ENCODE peak calls at places on chromosomes 6 and 20, in five cellular contexts. S, J, N, D and K are unnamed samples.

GRCh38 chr6:79135973-79136470 is 58.0 kb upstream of the PHIP start:
- DNase-seq in N (no peak), D (no peak), J (no peak), S (no peak), K (no peak)

GRCh38 chr6:38404355-38404754 is 235.4 kb downstream of the BTBD9 start:
- DNase-seq in S (no peak), N (no peak), D (no peak), J (no peak), K (no peak)

GRCh38 chr6:136103763-136104311 is 146.3 kb downstream of the MTFR2 start:
- DNase-seq in N (no peak), J (peak), S (no peak), D (no peak), K (no peak)

GRCh38 chr20:37315293-37316110 is 26.0 kb downstream of the MANBAL start:
- DNase-seq in N (no peak), D (peak), J (no peak), S (no peak), K (no peak)

GRCh38 chr20:9831032-9831431 is 7.8 kb downstream of the PAK5 start:
- DNase-seq in J (no peak), N (no peak), S (peak), D (no peak), K (no peak)

GRCh38 chr20:15113374-15113773 is 776.0 kb upstream of the FLRT3 start:
- DNase-seq in D (no peak), S (no peak), N (no peak), J (no peak), K (no peak)

GRCh38 chr6:118913161-118913560 is 19.2 kb downstream of the ASF1A start:
- DNase-seq in J (no peak), S (no peak), N (no peak), D (no peak), K (no peak)

GRCh38 chr20:36591281-36591680 is 14.3 kb upstream of the RAB5IF start:
- DNase-seq in J (no peak), N (no peak), D (no peak), S (no peak), K (no peak)

GRCh38 chr6:45388328-45388727 is 10.6 kb upstream of the SUPT3H start:
- DNase-seq in N (no peak), J (no peak), D (no peak), S (no peak), K (no peak)

GRCh38 chr6:170117111-170117972 is 173.5 kb downstream of the DLL1 start:
- DNase-seq in J (no peak), D (peak), N (no peak), S (no peak), K (no peak)

GRCh38 chr6:36682328-36683144 is 4.0 kb downstream of the CDKN1A start:
- DNase-seq in S (no peak), D (peak), J (no peak), N (peak), K (peak)

GRCh38 chr20:51692806-51693400 is 75.3 kb downstream of the ATP9A start:
- DNase-seq in S (no peak), N (no peak), D (no peak), J (no peak), K (no peak)

GRCh38 chr20:51696304-51697118 is 71.7 kb downstream of the ATP9A start:
- DNase-seq in N (no peak), S (no peak), J (no peak), D (no peak), K (no peak)

GRCh38 chr20:51697119-51697826 is 70.9 kb downstream of the ATP9A start:
- DNase-seq in S (no peak), N (no peak), D (no peak), J (no peak), K (no peak)

GRCh38 chr20:51698252-51698651 is 69.9 kb downstream of the ATP9A start:
- DNase-seq in S (no peak), N (no peak), J (no peak), D (no peak), K (no peak)

DNA sequence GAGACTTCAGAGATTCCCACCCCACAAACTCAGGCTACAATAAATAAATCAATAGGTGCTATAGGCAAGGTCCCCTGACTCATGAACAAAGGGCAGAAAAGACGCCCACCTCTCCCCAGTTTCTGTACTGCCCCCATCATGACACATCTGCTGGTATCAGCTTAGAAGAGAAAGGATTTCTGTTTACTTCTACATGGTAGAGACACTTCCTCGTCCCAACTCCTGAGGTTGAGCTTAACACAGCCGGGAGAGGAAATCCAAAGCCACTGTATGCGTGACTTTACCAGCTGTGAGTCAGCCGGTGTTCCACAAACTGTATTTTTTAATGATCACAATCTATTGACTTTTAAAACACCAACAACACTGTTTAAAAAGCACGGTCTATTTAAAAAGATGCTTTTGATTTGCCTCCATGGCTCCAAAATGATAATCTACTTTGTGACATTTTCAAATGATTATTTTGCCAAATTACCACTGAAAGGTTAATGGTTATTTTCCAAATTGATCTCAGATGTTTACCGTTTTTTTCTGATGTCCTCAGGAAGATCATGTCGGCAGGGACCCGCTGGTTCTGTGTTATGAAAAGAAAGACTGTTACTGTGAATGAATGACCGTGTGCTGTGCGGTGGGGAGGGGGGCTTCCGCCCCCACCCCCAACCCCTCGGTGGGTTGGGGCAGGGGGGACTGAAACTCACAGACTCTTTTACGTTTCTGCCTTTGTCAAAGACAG is 72.5 kb downstream of the ATP9A start:
- DNase-seq in J (no peak), S (no peak), D (no peak), N (no peak), K (no peak)
- H3K4me3 ChIP-seq in J (no peak), S (no peak), D (no peak), N (no peak), K (no peak)

GRCh38 chr20:25252226-25252625 is 4.3 kb downstream of the PYGB start:
- DNase-seq in S (no peak), J (no peak), D (peak), N (no peak), K (no peak)
- H3K4me3 ChIP-seq in S (no peak), J (no peak), D (no peak), N (no peak), K (no peak)

GRCh38 chr6:42911171-42912021 is 4.5 kb upstream of the PTCRA start:
- DNase-seq in J (peak), S (no peak), N (no peak), D (no peak), K (no peak)
- H3K4me3 ChIP-seq in J (no peak), S (peak), N (no peak), D (peak), K (no peak)

DNA sequence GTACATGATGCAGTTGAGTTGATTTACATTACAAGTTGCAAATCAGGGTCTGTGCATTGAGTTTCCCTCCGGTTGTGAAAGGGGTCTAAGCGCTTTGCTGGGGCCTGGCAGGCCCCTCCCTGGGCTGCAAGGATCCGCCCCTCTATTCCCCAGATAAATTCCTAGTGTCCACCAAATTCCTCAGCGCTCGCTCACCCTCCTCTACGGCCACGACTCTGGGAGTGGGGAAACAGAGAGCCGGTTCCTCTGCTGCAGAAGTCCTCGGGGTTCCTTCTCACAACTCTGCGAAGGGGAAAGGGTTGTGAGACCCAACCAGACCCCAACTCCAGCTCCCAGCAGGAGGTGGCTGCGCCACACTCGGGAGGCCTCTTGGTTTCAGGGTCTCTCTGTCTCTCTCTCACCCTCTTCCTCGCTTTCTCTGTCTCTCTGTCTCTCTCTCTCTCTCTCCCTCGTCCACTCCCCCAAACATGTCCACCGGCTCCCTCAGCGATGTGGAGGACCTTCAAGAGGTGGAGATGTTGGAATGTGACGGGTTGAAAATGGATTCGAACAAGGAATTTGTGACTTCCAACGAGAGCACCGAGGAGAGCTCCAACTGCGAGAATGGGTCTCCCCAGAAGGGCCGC is at the start of gene TCF21:
- DNase-seq in N (no peak), J (peak), D (no peak), S (no peak), K (no peak)
- H3K4me3 ChIP-seq in N (peak), J (no peak), D (no peak), S (peak), K (no peak)

GRCh38 chr6:33585403-33586107 is 5.5 kb upstream of the BAK1 start:
- DNase-seq in N (peak), D (peak), J (peak), S (peak), K (peak)
- H3K4me3 ChIP-seq in N (no peak), D (no peak), J (peak), S (no peak), K (no peak)

GRCh38 chr20:3246682-3247081 is 7.7 kb upstream of the SLC4A11 start:
- DNase-seq in S (no peak), J (no peak), N (no peak), D (no peak), K (no peak)

GRCh38 chr20:3250091-3250504 is 11.1 kb upstream of the SLC4A11 start:
- DNase-seq in S (no peak), J (peak), D (no peak), N (no peak), K (no peak)

GRCh38 chr20:3247638-3248037 is 8.6 kb upstream of the SLC4A11 start:
- DNase-seq in S (no peak), J (no peak), N (no peak), D (no peak), K (no peak)

GRCh38 chr20:3248167-3248992 is 9.4 kb upstream of the SLC4A11 start:
- DNase-seq in D (no peak), N (no peak), S (no peak), J (peak), K (no peak)

GRCh38 chr20:3248993-3249347 is 10.0 kb upstream of the SLC4A11 start:
- DNase-seq in J (no peak), S (no peak), N (no peak), D (no peak), K (no peak)
- H3K4me3 ChIP-seq in J (no peak), S (peak), N (peak), D (peak), K (no peak)